ENCODE peak calls at places on chromosomes 13 and 19, in four cellular contexts. B is breast epithelium, D is Caki2, K is cardiac muscle cell. M is an unnamed sample.

GRCh38 chr19:3360494-3361383 is 5.6 kb upstream of the NFIC start:
- DNase-seq in D (no peak), K (peak), B (no peak), M (no peak)

GRCh38 chr19:5339950-5340636 is 519 bp downstream of the PTPRS start:
- DNase-seq in D (no peak), K (peak), B (no peak), M (no peak)

GRCh38 chr13:78409172-78409571 is 194.2 kb downstream of the POU4F1 start:
- DNase-seq in D (no peak), K (no peak), B (no peak), M (no peak)

GRCh38 chr19:18684642-18684993 is 1.1 kb downstream of the CRTC1 start:
- DNase-seq in D (no peak), K (no peak), B (no peak), M (no peak)

GRCh38 chr13:112521073-112521685 is 66.8 kb downstream of the TUBGCP3 start:
- DNase-seq in B (no peak), D (no peak), K (no peak), M (no peak)

GRCh38 chr19:55360902-55361301 is 2.2 kb downstream of the GARIN5B start:
- DNase-seq in D (no peak), K (no peak), B (no peak), M (no peak)

GRCh38 chr19:45667620-45668341 is at the start of gene GIPR:
- DNase-seq in D (peak), K (peak), B (no peak), M (no peak)

GRCh38 chr19:2455481-2456300 is 1.1 kb downstream of the LMNB2 start:
- DNase-seq in B (no peak), D (no peak), K (no peak), M (no peak)

GRCh38 chr19:48963371-48964204 is 1.5 kb upstream of the FTL start:
- DNase-seq in D (peak), K (peak), B (peak), M (no peak)

GRCh38 chr19:29549105-29550070 is 23.6 kb downstream of the VSTM2B start:
- DNase-seq in B (peak), K (no peak), D (no peak), M (no peak)

GRCh38 chr19:1472227-1473055 is 6.6 kb downstream of the C19orf25 start:
- DNase-seq in K (no peak), D (no peak), B (no peak), M (no peak)

GRCh38 chr13:21071894-21072293 is 10.5 kb upstream of the LATS2 start:
- DNase-seq in K (no peak), B (no peak), D (no peak), M (no peak)

GRCh38 chr19:7746903-7747884 is at the start of gene CD209:
- DNase-seq in B (peak), D (no peak), K (no peak), M (no peak)

GRCh38 chr13:42272115-42272756 is at the start of gene AKAP11:
- DNase-seq in K (peak), B (peak), D (peak), M (no peak)

GRCh38 chr13:76879876-76880270 is 6.3 kb downstream of the KCTD12 start:
- DNase-seq in D (no peak), B (no peak), K (no peak), M (no peak)

GRCh38 chr19:31554360-31554759 is 205.1 kb upstream of the TSHZ3 start:
- DNase-seq in K (no peak), B (no peak), D (no peak), M (no peak)

GRCh38 chr19:17775245-17775927 is 19.6 kb upstream of the B3GNT3 start:
- DNase-seq in K (peak), D (peak), B (no peak), M (no peak)

GRCh38 chr19:17687857-17688784 is at the start of gene UNC13A:
- DNase-seq in B (no peak), D (peak), K (peak), M (no peak)

GRCh38 chr19:2443116-2443784 is 13.5 kb downstream of the LMNB2 start:
- DNase-seq in B (no peak), D (no peak), K (no peak), M (no peak)

GRCh38 chr19:14072535-14073231 is at the start of gene MISP3:
- DNase-seq in D (peak), K (peak), B (no peak), M (no peak)

GRCh38 chr19:50690439-50690838 is 29.2 kb downstream of the SHANK1 start:
- DNase-seq in D (no peak), K (no peak), B (no peak), M (no peak)

GRCh38 chr13:69545500-69546025 is 562.1 kb upstream of the ATXN8OS start:
- DNase-seq in K (no peak), D (no peak), B (no peak), M (no peak)

GRCh38 chr19:19587776-19588175 is 30.7 kb downstream of the PBX4 start:
- DNase-seq in D (no peak), B (no peak), K (no peak), M (no peak)

GRCh38 chr19:49712397-49712859 is 21.5 kb downstream of the CPT1C start:
- DNase-seq in B (no peak), D (peak), K (no peak), M (no peak)

GRCh38 chr13:91162180-91162579 is 185.3 kb upstream of the MIR17HG start:
- DNase-seq in K (peak), B (no peak), D (no peak), M (no peak)

GRCh38 chr19:2613507-2614295 is 88.8 kb downstream of the GNG7 start:
- DNase-seq in D (no peak), B (no peak), K (peak), M (no peak)

M was measured in NCI-H2029 treated with DMSO at 0.1 percent for 48 hours.